ENCODE peak calls at places on chromosomes 2 and 18, in five cellular contexts. F, X, H, G and I are unnamed samples.

GRCh38 chr2:54763636-54764291 is 40.3 kb downstream of the EML6 start:
- DNase-seq in G (no peak), F (no peak), H (no peak), X (peak; percentile 18), I (peak; percentile 31)

GRCh38 chr2:225040862-225041209 is 1.4 kb downstream of the DOCK10 start:
- DNase-seq in X (peak; percentile 21), H (no peak), F (no peak), G (no peak), I (no peak)

GRCh38 chr2:28617502-28618184 is 121.8 kb downstream of the PLB1 start:
- DNase-seq in F (no peak), H (no peak), G (no peak), X (no peak), I (no peak)

GRCh38 chr2:121790276-121790956 is 35.0 kb downstream of the TSN start:
- DNase-seq in X (peak; percentile 43), H (peak; percentile 64), G (no peak), F (no peak), I (no peak)

GRCh38 chr2:226868331-226868730 is 32.5 kb downstream of the RHBDD1 start:
- DNase-seq in H (no peak), G (no peak), X (no peak), F (no peak), I (no peak)

GRCh38 chr2:227870710-227871374 is 589 bp upstream of the DAW1 start:
- DNase-seq in G (no peak), H (no peak), X (peak; percentile 59), F (no peak), I (no peak)

GRCh38 chr18:4455113-4455811 is at the start of gene DLGAP1:
- DNase-seq in F (peak; percentile 63), G (no peak), H (no peak), X (no peak), I (peak; percentile 64)

GRCh38 chr2:120518819-120519218 is 172.9 kb downstream of the INHBB start:
- DNase-seq in G (no peak), F (no peak), H (no peak), X (no peak), I (no peak)

GRCh38 chr2:44268259-44268649 is 7.0 kb upstream of the SLC3A1 start:
- DNase-seq in G (no peak), H (no peak), X (no peak), F (no peak), I (no peak)

GRCh38 chr18:62991959-62992358 is 276.6 kb downstream of the PHLPP1 start:
- DNase-seq in G (no peak), F (no peak), X (no peak), H (no peak), I (no peak)

GRCh38 chr2:237604391-237604790 is 13.9 kb upstream of the RAB17 start:
- DNase-seq in H (no peak), F (no peak), X (no peak), G (no peak), I (no peak)

GRCh38 chr2:219688560-219689445 is 61.4 kb downstream of the SLC4A3 start:
- DNase-seq in G (no peak), H (peak; percentile 76), X (no peak), F (no peak), I (no peak)

GRCh38 chr2:62216616-62217015 is 20.7 kb downstream of the B3GNT2 start:
- DNase-seq in F (no peak), X (no peak), G (no peak), H (no peak), I (no peak)

GRCh38 chr2:86284401-86284841 is 53.0 kb downstream of the REEP1 start:
- DNase-seq in X (no peak), F (no peak), H (no peak), G (no peak), I (no peak)

GRCh38 chr2:152200101-152200500 is 24.5 kb upstream of the STAM2 start:
- DNase-seq in H (no peak), X (no peak), G (no peak), F (no peak), I (no peak)

GRCh38 chr18:28189400-28190239 is 12.7 kb upstream of the CDH2 start:
- DNase-seq in G (no peak), F (no peak), X (no peak), H (peak; percentile 23), I (peak; percentile 14)

GRCh38 chr2:133314761-133315160 is 253.5 kb downstream of the NCKAP5 start:
- DNase-seq in F (no peak), X (no peak), G (no peak), H (no peak), I (no peak)

GRCh38 chr18:58473071-58473470 is 155.8 kb downstream of the ALPK2 start:
- DNase-seq in X (no peak), H (no peak), F (no peak), G (no peak), I (no peak)

GRCh38 chr2:105806994-105807393 is 62.3 kb downstream of the NCK2 start:
- DNase-seq in F (no peak), X (no peak), H (no peak), G (no peak), I (no peak)

GRCh38 chr2:127016329-127016728 is 90.6 kb downstream of the BIN1 start:
- DNase-seq in X (no peak), F (no peak), G (no peak), H (no peak), I (no peak)

GRCh38 chr2:55883339-55883738 is 40.2 kb downstream of the EFEMP1 start:
- DNase-seq in H (no peak), X (no peak), G (no peak), F (no peak), I (no peak)

GRCh38 chr18:13262839-13263691 is 44.5 kb downstream of the LDLRAD4 start:
- DNase-seq in H (no peak), F (no peak), X (no peak), G (no peak), I (no peak)

GRCh38 chr2:146821836-146822316 is 1023.0 kb upstream of the ACVR2A start:
- DNase-seq in F (no peak), H (no peak), X (no peak), G (no peak), I (no peak)

GRCh38 chr2:95273911-95274290 is 348 bp upstream of the PROM2 start:
- DNase-seq in F (no peak), X (no peak), H (no peak), G (no peak), I (no peak)

GRCh38 chr2:95260028-95261023 is 13.9 kb upstream of the PROM2 start:
- DNase-seq in H (no peak), X (no peak), F (no peak), G (no peak), I (no peak)

GRCh38 chr2:106886916-106887758 is 1.2 kb upstream of the ST6GAL2 start:
- DNase-seq in H (no peak), G (peak; percentile 82), X (peak; percentile 34), F (peak; percentile 62), I (peak; percentile 53)

GRCh38 chr2:128446866-128447537 is 128.3 kb upstream of the HS6ST1 start:
- DNase-seq in H (no peak), X (no peak), G (no peak), F (no peak), I (peak; percentile 2)

GRCh38 chr2:230631470-230631869 is 81.2 kb upstream of the CAB39 start:
- DNase-seq in F (no peak), H (no peak), X (no peak), G (no peak), I (no peak)

GRCh38 chr2:118246726-118247125 is 158.5 kb downstream of the INSIG2 start:
- DNase-seq in X (no peak), G (no peak), H (no peak), F (no peak), I (no peak)

GRCh38 chr18:70132999-70133398 is 72.5 kb downstream of the RTTN start:
- DNase-seq in H (no peak), X (no peak), G (no peak), F (no peak), I (no peak)

GRCh38 chr2:121999273-121999672 is 243.8 kb downstream of the TSN start:
- DNase-seq in X (no peak), G (no peak), H (no peak), F (no peak), I (no peak)

GRCh38 chr2:163175294-163175693 is 336.7 kb upstream of the KCNH7 start:
- DNase-seq in F (no peak), H (no peak), X (no peak), G (no peak), I (no peak)

GRCh38 chr2:174013310-174013751 is 48.2 kb upstream of the SP3 start:
- DNase-seq in X (no peak), H (no peak), F (no peak), G (no peak), I (peak; percentile 22)